ENCODE peak calls at places on chromosomes 11 and 22, in five cellular contexts. One of them, this sample, is unnamed.

GRCh38 chr11:94774345-94774744 is 6.2 kb downstream of the AMOTL1 start:
- DNase-seq in HCT116: no peak
- DNase-seq in esophagus squamous epithelium: no peak
- DNase-seq in gastrocnemius medialis: peak
- DNase-seq in A549: no peak
- DNase-seq in this sample: no peak

GRCh38 chr11:102469196-102469821 is 16.7 kb upstream of the TMEM123 start:
- DNase-seq in HCT116: no peak
- DNase-seq in gastrocnemius medialis: no peak
- DNase-seq in A549: no peak
- DNase-seq in esophagus squamous epithelium: no peak
- DNase-seq in this sample: no peak

GRCh38 chr11:115672999-115673411 is 168.8 kb upstream of the CADM1 start:
- DNase-seq in HCT116: no peak
- DNase-seq in esophagus squamous epithelium: no peak
- DNase-seq in gastrocnemius medialis: peak
- DNase-seq in A549: no peak
- DNase-seq in this sample: no peak

GRCh38 chr11:101996106-101996505 is 51.1 kb upstream of the CFAP300 start:
- DNase-seq in HCT116: no peak
- DNase-seq in A549: no peak
- DNase-seq in esophagus squamous epithelium: no peak
- DNase-seq in gastrocnemius medialis: no peak
- DNase-seq in this sample: no peak

GRCh38 chr22:18955696-18956095 is 19.6 kb upstream of the PRODH start:
- DNase-seq in A549: no peak
- DNase-seq in gastrocnemius medialis: no peak
- DNase-seq in HCT116: no peak
- DNase-seq in esophagus squamous epithelium: no peak
- DNase-seq in this sample: no peak

GRCh38 chr11:1202776-1203504 is 19.9 kb upstream of the MUC5B start:
- DNase-seq in gastrocnemius medialis: no peak
- DNase-seq in HCT116: peak
- DNase-seq in esophagus squamous epithelium: no peak
- DNase-seq in A549: peak
- DNase-seq in this sample: peak

GRCh38 chr11:97502201-97502600 is 1112.4 kb downstream of the JRKL start:
- DNase-seq in gastrocnemius medialis: no peak
- DNase-seq in esophagus squamous epithelium: no peak
- DNase-seq in HCT116: no peak
- DNase-seq in A549: no peak
- DNase-seq in this sample: no peak

GRCh38 chr11:81359476-81359875 is 1374.2 kb downstream of the FAM181B start:
- DNase-seq in esophagus squamous epithelium: no peak
- DNase-seq in HCT116: no peak
- DNase-seq in A549: no peak
- DNase-seq in gastrocnemius medialis: no peak
- DNase-seq in this sample: no peak

GRCh38 chr11:3222941-3223905 is 4.6 kb upstream of the MRGPRG start:
- DNase-seq in A549: no peak
- DNase-seq in esophagus squamous epithelium: no peak
- DNase-seq in HCT116: no peak
- DNase-seq in gastrocnemius medialis: no peak
- DNase-seq in this sample: peak

GRCh38 chr22:32311551-32312071 is 46.1 kb upstream of the RFPL3 start:
- DNase-seq in A549: no peak
- DNase-seq in HCT116: no peak
- DNase-seq in esophagus squamous epithelium: no peak
- DNase-seq in gastrocnemius medialis: no peak
- DNase-seq in this sample: no peak

GRCh38 chr11:12599408-12600143 is 74.6 kb upstream of the TEAD1 start:
- DNase-seq in A549: peak
- DNase-seq in HCT116: peak
- DNase-seq in gastrocnemius medialis: no peak
- DNase-seq in esophagus squamous epithelium: no peak
- DNase-seq in this sample: peak

GRCh38 chr11:78655561-78655960 is 80.9 kb upstream of the NARS2 start:
- DNase-seq in HCT116: no peak
- DNase-seq in A549: no peak
- DNase-seq in esophagus squamous epithelium: no peak
- DNase-seq in gastrocnemius medialis: no peak
- DNase-seq in this sample: no peak

GRCh38 chr11:108432783-108433182 is 34.5 kb downstream of the C11orf65 start:
- DNase-seq in HCT116: no peak
- DNase-seq in A549: no peak
- DNase-seq in gastrocnemius medialis: no peak
- DNase-seq in esophagus squamous epithelium: no peak
- DNase-seq in this sample: no peak

GRCh38 chr22:19430890-19431541 is 517 bp downstream of the HIRA start:
- DNase-seq in gastrocnemius medialis: no peak
- DNase-seq in A549: peak
- DNase-seq in HCT116: no peak
- DNase-seq in esophagus squamous epithelium: no peak
- DNase-seq in this sample: peak

GRCh38 chr11:1517117-1518005 is 30.8 kb upstream of the MOB2 start:
- DNase-seq in gastrocnemius medialis: no peak
- DNase-seq in esophagus squamous epithelium: no peak
- DNase-seq in A549: no peak
- DNase-seq in HCT116: no peak
- DNase-seq in this sample: no peak

GRCh38 chr11:125279680-125280079 is 115.1 kb downstream of the PKNOX2 start:
- DNase-seq in HCT116: no peak
- DNase-seq in A549: no peak
- DNase-seq in esophagus squamous epithelium: no peak
- DNase-seq in gastrocnemius medialis: no peak
- DNase-seq in this sample: no peak

GRCh38 chr11:12139144-12139881 is 28.9 kb downstream of the MICAL2 start:
- DNase-seq in HCT116: no peak
- DNase-seq in esophagus squamous epithelium: no peak
- DNase-seq in gastrocnemius medialis: no peak
- DNase-seq in A549: no peak
- DNase-seq in this sample: no peak

GRCh38 chr22:27299181-27300085 is 502.1 kb downstream of the MN1 start:
- DNase-seq in HCT116: no peak
- DNase-seq in gastrocnemius medialis: no peak
- DNase-seq in A549: no peak
- DNase-seq in esophagus squamous epithelium: no peak
- DNase-seq in this sample: no peak

GRCh38 chr22:23218867-23219251 is 38.5 kb downstream of the BCR start:
- DNase-seq in gastrocnemius medialis: no peak
- DNase-seq in HCT116: no peak
- DNase-seq in esophagus squamous epithelium: no peak
- DNase-seq in A549: no peak
- DNase-seq in this sample: no peak

GRCh38 chr11:90134420-90135003 is at the start of gene NAALAD2:
- DNase-seq in esophagus squamous epithelium: no peak
- DNase-seq in gastrocnemius medialis: peak
- DNase-seq in HCT116: no peak
- DNase-seq in A549: peak
- DNase-seq in this sample: no peak

GRCh38 chr22:20867179-20868099 is 8.6 kb downstream of the SNAP29 start:
- DNase-seq in gastrocnemius medialis: peak
- DNase-seq in HCT116: no peak
- DNase-seq in A549: no peak
- DNase-seq in esophagus squamous epithelium: no peak
- DNase-seq in this sample: no peak

GRCh38 chr22:24421428-24421931 is 5.9 kb upstream of the ADORA2A start:
- DNase-seq in A549: peak
- DNase-seq in gastrocnemius medialis: no peak
- DNase-seq in HCT116: peak
- DNase-seq in esophagus squamous epithelium: no peak
- DNase-seq in this sample: peak

GRCh38 chr22:47394504-47395440 is 632.3 kb downstream of the TBC1D22A start:
- DNase-seq in HCT116: no peak
- DNase-seq in esophagus squamous epithelium: no peak
- DNase-seq in A549: no peak
- DNase-seq in gastrocnemius medialis: no peak
- DNase-seq in this sample: no peak

GRCh38 chr22:27461470-27461869 is 340.1 kb downstream of the MN1 start:
- DNase-seq in A549: peak
- DNase-seq in HCT116: no peak
- DNase-seq in gastrocnemius medialis: no peak
- DNase-seq in esophagus squamous epithelium: no peak
- DNase-seq in this sample: no peak

GRCh38 chr11:4093519-4094347 is 866 bp upstream of the RRM1 start:
- DNase-seq in HCT116: no peak
- DNase-seq in gastrocnemius medialis: no peak
- DNase-seq in esophagus squamous epithelium: no peak
- DNase-seq in A549: no peak
- DNase-seq in this sample: no peak

GRCh38 chr11:119803726-119804294 is 74.8 kb upstream of the NECTIN1 start:
- DNase-seq in esophagus squamous epithelium: no peak
- DNase-seq in A549: no peak
- DNase-seq in HCT116: no peak
- DNase-seq in gastrocnemius medialis: no peak
- DNase-seq in this sample: no peak

GRCh38 chr11:104005234-104005855 is 31.1 kb upstream of the DDI1 start:
- DNase-seq in esophagus squamous epithelium: no peak
- DNase-seq in A549: no peak
- DNase-seq in gastrocnemius medialis: no peak
- DNase-seq in HCT116: no peak
- DNase-seq in this sample: no peak

GRCh38 chr22:24938741-24939341 is 7.7 kb downstream of the LHFPL7 start:
- DNase-seq in A549: peak
- DNase-seq in gastrocnemius medialis: no peak
- DNase-seq in HCT116: no peak
- DNase-seq in esophagus squamous epithelium: no peak
- DNase-seq in this sample: peak

GRCh38 chr11:57324154-57324885 is 432 bp downstream of the TNKS1BP1 start:
- DNase-seq in esophagus squamous epithelium: peak
- DNase-seq in A549: peak
- DNase-seq in gastrocnemius medialis: no peak
- DNase-seq in HCT116: no peak
- DNase-seq in this sample: peak

GRCh38 chr22:30079952-30080533 is at the start of gene HORMAD2:
- DNase-seq in esophagus squamous epithelium: no peak
- DNase-seq in gastrocnemius medialis: no peak
- DNase-seq in A549: no peak
- DNase-seq in HCT116: no peak
- DNase-seq in this sample: no peak

GRCh38 chr11:68460741-68461283 is at the start of gene PPP6R3:
- DNase-seq in esophagus squamous epithelium: no peak
- DNase-seq in HCT116: no peak
- DNase-seq in gastrocnemius medialis: no peak
- DNase-seq in A549: no peak
- DNase-seq in this sample: no peak
- TF ChIP-seq POLR2A in esophagus squamous epithelium: no peak
- TF ChIP-seq POLR2A in HCT116: peak
- TF ChIP-seq POLR2A in gastrocnemius medialis: peak
- TF ChIP-seq POLR2A in A549: peak
- TF ChIP-seq POLR2A in this sample: peak

DNA sequence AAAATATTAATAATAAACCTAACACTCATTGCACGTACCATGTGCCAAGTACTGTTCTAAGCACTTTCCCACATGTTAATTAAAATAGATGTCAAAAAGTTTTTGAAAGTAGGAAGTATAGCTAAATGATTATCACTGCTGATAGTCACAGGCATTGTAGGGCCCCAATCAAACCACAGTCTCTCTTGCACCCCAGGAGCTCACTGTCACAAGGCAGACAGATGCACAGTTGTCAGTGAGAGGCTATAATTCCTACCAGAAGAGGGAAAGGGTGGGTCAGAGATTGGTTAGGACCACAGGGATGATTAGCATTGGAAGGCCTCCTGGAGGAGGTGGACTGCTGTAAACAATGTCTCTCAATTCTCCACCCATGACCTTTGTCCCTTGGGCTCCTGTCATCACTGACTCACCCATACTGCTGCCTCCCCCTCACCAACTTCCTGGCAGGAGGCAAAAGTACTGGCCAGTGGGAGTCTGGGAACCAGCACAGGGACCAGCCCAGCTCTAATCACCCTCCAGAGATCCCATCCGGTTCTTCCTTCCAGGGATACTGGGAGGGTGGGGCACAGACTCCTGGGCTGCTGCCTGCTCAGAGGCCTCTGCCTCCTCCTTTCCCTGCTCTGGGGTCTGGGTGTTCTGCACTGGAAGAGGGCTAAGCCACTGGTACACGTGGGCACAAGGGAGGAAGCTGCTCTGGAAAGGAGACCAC is 1.1 kb upstream of the POLD4 start:
- DNase-seq in gastrocnemius medialis: no peak
- DNase-seq in HCT116: peak
- DNase-seq in A549: peak
- DNase-seq in esophagus squamous epithelium: no peak
- DNase-seq in this sample: no peak
- TF ChIP-seq POLR2A in gastrocnemius medialis: no peak
- TF ChIP-seq POLR2A in HCT116: no peak
- TF ChIP-seq POLR2A in A549: peak
- TF ChIP-seq POLR2A in esophagus squamous epithelium: no peak
- TF ChIP-seq POLR2A in this sample: no peak

DNA sequence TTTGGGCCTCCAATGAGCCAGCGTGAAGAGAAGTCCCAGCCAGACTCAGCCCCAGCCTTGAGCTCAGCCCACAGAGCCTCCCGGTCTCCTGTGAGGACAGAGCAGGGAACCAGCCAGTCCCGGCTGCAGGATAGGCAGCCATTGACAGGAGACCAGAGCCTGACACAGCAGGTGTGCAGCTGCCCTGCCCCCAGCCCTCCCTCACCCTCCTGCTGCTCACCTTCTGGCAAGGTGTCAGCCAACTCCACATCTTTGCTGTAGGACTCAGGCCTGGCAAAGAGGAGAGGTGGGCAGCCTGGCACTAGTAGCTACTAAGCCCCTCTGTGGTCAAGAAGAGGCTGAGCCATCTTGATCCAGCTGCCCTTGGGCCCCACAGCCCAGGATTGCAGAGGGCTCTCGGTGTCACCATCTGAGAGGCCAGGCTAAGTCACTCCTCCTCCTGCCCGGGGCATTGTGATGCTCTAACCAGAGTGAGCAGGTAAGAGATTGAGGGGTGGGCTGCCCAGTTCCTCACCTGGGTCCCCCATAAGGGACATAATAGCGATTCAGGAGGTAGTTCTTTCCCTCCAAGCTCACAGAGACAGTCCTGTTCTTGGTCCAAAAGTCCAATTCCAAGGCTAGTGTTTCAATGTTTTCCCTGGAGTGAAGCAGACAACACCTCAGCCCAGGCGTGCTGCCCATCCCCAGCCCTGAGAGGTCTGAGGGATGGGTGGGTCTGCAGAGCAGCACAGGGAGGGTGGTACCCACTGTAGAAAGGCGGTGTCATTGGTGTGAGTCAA is 18.6 kb downstream of the TREH start:
- DNase-seq in esophagus squamous epithelium: no peak
- DNase-seq in gastrocnemius medialis: no peak
- DNase-seq in HCT116: no peak
- DNase-seq in A549: no peak
- DNase-seq in this sample: no peak
- TF ChIP-seq POLR2A in esophagus squamous epithelium: no peak
- TF ChIP-seq POLR2A in gastrocnemius medialis: no peak
- TF ChIP-seq POLR2A in HCT116: no peak
- TF ChIP-seq POLR2A in A549: no peak
- TF ChIP-seq POLR2A in this sample: no peak

DNA sequence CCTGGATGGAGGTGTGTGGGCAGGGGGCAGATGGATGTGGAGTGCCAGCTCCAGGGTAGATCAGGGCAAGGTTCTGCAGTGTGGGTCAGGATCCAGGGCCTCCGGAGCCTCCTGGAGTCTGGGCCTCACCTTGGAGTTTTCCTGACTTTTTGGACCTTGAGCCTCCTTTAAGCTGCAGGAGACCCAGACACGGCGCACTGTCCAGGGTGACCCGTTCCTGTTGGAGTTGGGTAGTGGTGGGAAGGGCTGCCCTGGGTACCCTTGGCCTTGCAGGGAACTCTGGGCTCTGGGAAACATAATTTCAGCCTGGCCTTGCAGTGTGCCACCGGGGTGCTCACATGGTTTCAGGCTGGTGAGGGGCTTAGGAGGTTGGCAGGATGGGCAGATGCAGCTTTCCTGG is 17.0 kb downstream of the MGAT3 start:
- DNase-seq in HCT116: no peak
- DNase-seq in esophagus squamous epithelium: no peak
- DNase-seq in A549: no peak
- DNase-seq in gastrocnemius medialis: no peak
- DNase-seq in this sample: no peak
- TF ChIP-seq POLR2A in HCT116: no peak
- TF ChIP-seq POLR2A in esophagus squamous epithelium: no peak
- TF ChIP-seq POLR2A in A549: no peak
- TF ChIP-seq POLR2A in gastrocnemius medialis: no peak
- TF ChIP-seq POLR2A in this sample: no peak